ENCODE peak calls at places on chromosome 13, in six cellular contexts. R, J, D, L, O and W are unnamed samples. For H3K9me3, the result is how much of the 10 kb centered on the place peaks cover.

GRCh38 chr13:74135306-74136088 is 1.3 kb upstream of the KLF12 start:
- DNase-seq in J (peak), D (peak), L (peak), O (peak), R (peak), W (peak)

GRCh38 chr13:64869539-64869938 is 2360.6 kb downstream of the PCDH9 start:
- DNase-seq in O (no peak), L (no peak), J (no peak), R (no peak), D (no peak), W (no peak)

GRCh38 chr13:103386341-103386740 is 320.1 kb upstream of the SLC10A2 start:
- DNase-seq in R (no peak), J (no peak), L (no peak), O (no peak), D (no peak), W (no peak)

GRCh38 chr13:32940601-32941000 is 75.6 kb upstream of the KL start:
- DNase-seq in J (peak), D (no peak), R (no peak), L (no peak), O (no peak), W (peak)

GRCh38 chr13:112179421-112179820 is 112.5 kb downstream of the SOX1 start:
- DNase-seq in J (no peak), R (no peak), L (no peak), O (no peak), D (no peak), W (no peak)

GRCh38 chr13:33550885-33551284 is 265.3 kb upstream of the STARD13 start:
- DNase-seq in L (no peak), R (no peak), D (no peak), J (no peak), O (no peak), W (no peak)

GRCh38 chr13:52599853-52600603 is 42.2 kb upstream of the HNRNPA1L2 start:
- DNase-seq in D (no peak), R (no peak), J (peak), L (peak), O (peak), W (peak)

GRCh38 chr13:45941261-45941660 is 89.7 kb upstream of the SIAH3 start:
- DNase-seq in D (no peak), J (no peak), L (no peak), O (no peak), R (no peak), W (no peak)

GRCh38 chr13:113897161-113897560 is 33.3 kb upstream of the GAS6 start:
- DNase-seq in L (no peak), R (no peak), J (no peak), O (no peak), D (no peak), W (no peak)

GRCh38 chr13:86581711-86582110 is 782.5 kb upstream of the SLITRK6 start:
- DNase-seq in R (no peak), J (no peak), O (no peak), L (no peak), D (no peak), W (no peak)

GRCh38 chr13:59545007-59545406 is 618.7 kb downstream of the DIAPH3 start:
- DNase-seq in D (no peak), L (no peak), J (no peak), O (no peak), R (no peak), W (no peak)

GRCh38 chr13:111058796-111059506 is 56.2 kb upstream of the ARHGEF7 start:
- DNase-seq in L (no peak), J (no peak), O (no peak), R (no peak), D (no peak), W (no peak)

GRCh38 chr13:20969182-20969581 is 66.6 kb upstream of the XPO4 start:
- DNase-seq in O (no peak), D (no peak), J (no peak), R (no peak), L (no peak), W (no peak)

GRCh38 chr13:23427342-23428182 is 5.9 kb downstream of the SACS start:
- DNase-seq in R (no peak), L (no peak), D (no peak), J (no peak), O (no peak), W (no peak)

GRCh38 chr13:37701972-37702371 is 103.4 kb upstream of the POSTN start:
- DNase-seq in J (no peak), L (no peak), R (no peak), O (no peak), D (no peak), W (no peak)

GRCh38 chr13:41150058-41150457 is 17.5 kb upstream of the KBTBD6 start:
- DNase-seq in D (no peak), R (no peak), J (no peak), O (no peak), L (no peak), W (no peak)

GRCh38 chr13:114143806-114144605 is 11.6 kb upstream of the RASA3 start:
- DNase-seq in R (peak), J (no peak), O (peak), D (no peak), L (peak), W (no peak)

GRCh38 chr13:97583884-97584497 is 150.0 kb downstream of the RAP2A start:
- DNase-seq in L (no peak), R (no peak), D (no peak), J (no peak), O (no peak), W (no peak)

GRCh38 chr13:111539791-111540446 is 219.5 kb downstream of the TEX29 start:
- DNase-seq in J (no peak), D (no peak), R (no peak), O (no peak), L (peak), W (no peak)

GRCh38 chr13:49097374-49097773 is 121.7 kb downstream of the FNDC3A start:
- DNase-seq in J (no peak), D (no peak), O (no peak), L (no peak), R (no peak), W (no peak)
- TF ChIP-seq POLR2A in J (no peak), D (no peak), O (no peak), L (no peak), R (no peak), W (no peak)

GRCh38 chr13:18996627-18997051 is 185.0 kb downstream of the TUBA3C start:
- DNase-seq in D (no peak), R (no peak), L (no peak), J (no peak), O (no peak), W (no peak)
- H3K9me3 ChIP-seq in D (under half), R (under half), L (under half), J (under half), O (under half), W (under half)

GRCh38 chr13:39602614-39603366 is at the start of gene LHFPL6:
- DNase-seq in J (peak), R (peak), O (peak), D (peak), L (peak), W (peak)
- TF ChIP-seq POLR2A in J (peak), R (no peak), O (no peak), D (peak), L (no peak), W (peak)

GRCh38 chr13:19283836-19284235 is 102.2 kb upstream of the TUBA3C start:
- DNase-seq in R (no peak), O (no peak), D (no peak), J (no peak), L (no peak), W (no peak)
- H3K9me3 ChIP-seq in R (under half), O (under half), D (under half), J (under half), L (under half), W (under half)

GRCh38 chr13:30307194-30307965 is at the start of gene KATNAL1:
- DNase-seq in J (peak), D (peak), R (peak), O (no peak), L (peak), W (peak)
- TF ChIP-seq POLR2A in J (peak), D (no peak), R (peak), O (no peak), L (no peak), W (peak)

DNA sequence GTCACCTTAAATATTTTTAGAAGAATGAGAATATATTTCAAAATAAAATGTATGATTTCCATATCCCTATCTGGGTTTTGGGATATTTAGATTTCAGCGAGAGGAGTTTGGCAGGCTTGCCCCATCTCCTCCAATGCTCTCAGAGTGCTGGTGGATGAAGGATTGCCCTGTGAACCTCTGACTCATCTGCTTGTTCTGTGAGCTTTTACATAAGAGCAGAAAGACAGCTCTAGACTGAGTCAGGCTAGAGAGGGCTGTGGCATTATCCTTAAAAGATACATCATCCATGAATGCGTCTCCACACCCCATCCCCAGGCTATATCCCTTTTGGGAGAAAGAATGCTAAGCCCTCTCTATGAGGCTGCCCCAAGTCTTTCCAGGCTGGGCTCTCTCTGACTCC is 190.6 kb downstream of the TUBA3C start:
- DNase-seq in D (no peak), J (no peak), R (no peak), O (no peak), L (no peak), W (no peak)
- H3K9me3 ChIP-seq in D (under half), J (under half), R (under half), O (under half), L (under half), W (under half)